ENCODE peak calls at places on chromosome 12, in five cellular contexts. F is GM04504, S is T follicular helper cell, N is AG10803, I is SK-N-DZ. X is an unnamed sample.

GRCh38 chr12:52452101-52452500 is at the start of gene KRT6B:
- DNase-seq in F (no peak), S (no peak), N (no peak), I (no peak), X (no peak)

GRCh38 chr12:71269199-71269598 is 111.4 kb upstream of the TSPAN8 start:
- DNase-seq in F (no peak), S (no peak), N (no peak), I (no peak), X (no peak)

GRCh38 chr12:3303410-3304136 is 187.4 kb upstream of the PRMT8 start:
- DNase-seq in F (no peak), S (no peak), N (no peak), I (no peak), X (no peak)

GRCh38 chr12:106648736-106649135 is 65.9 kb downstream of the RFX4 start:
- DNase-seq in F (no peak), S (no peak), N (no peak), I (no peak), X (no peak)

GRCh38 chr12:754238-754816 is 1.9 kb downstream of the WNK1 start:
- DNase-seq in F (no peak), S (no peak), N (no peak), I (peak), X (no peak)

GRCh38 chr12:39441963-39442894 is 691 bp downstream of the KIF21A start:
- DNase-seq in F (no peak), S (peak), N (peak), I (peak), X (peak)

GRCh38 chr12:81992461-81992860 is 233.3 kb upstream of the PPFIA2 start:
- DNase-seq in F (no peak), S (no peak), N (no peak), I (peak), X (no peak)

GRCh38 chr12:4114986-4115385 is 158.6 kb upstream of the CCND2 start:
- DNase-seq in F (no peak), S (peak), N (no peak), I (no peak), X (no peak)

GRCh38 chr12:73659802-73660201 is 877.8 kb upstream of the ATXN7L3B start:
- DNase-seq in F (no peak), S (no peak), N (no peak), I (no peak), X (no peak)

GRCh38 chr12:27177716-27178115 is 66.4 kb upstream of the STK38L start:
- DNase-seq in F (no peak), S (no peak), N (peak), I (no peak), X (no peak)

GRCh38 chr12:4214912-4215861 is 58.4 kb upstream of the CCND2 start:
- DNase-seq in F (no peak), S (no peak), N (no peak), I (no peak), X (peak)

GRCh38 chr12:68863109-68863770 is 55.3 kb downstream of the MDM2 start:
- DNase-seq in F (no peak), S (no peak), N (no peak), I (no peak), X (no peak)

GRCh38 chr12:100539209-100539608 is 34.3 kb upstream of the GAS2L3 start:
- DNase-seq in F (no peak), S (no peak), N (peak), I (no peak), X (no peak)

GRCh38 chr12:124306686-124307555 is 12.0 kb downstream of the RFLNA start:
- DNase-seq in F (no peak), S (no peak), N (no peak), I (no peak), X (no peak)